ENCODE peak calls at places on chromosome 13, in five cellular contexts. One of them, this sample, is unnamed.

GRCh38 chr13:106155411-106155810 is 380.1 kb downstream of the EFNB2 start:
- DNase-seq in ELR: peak; percentile 86
- DNase-seq in NCI-H2029: no peak
- DNase-seq in nephron progenitor cell: no peak
- DNase-seq in activated CD8-positive, alpha-beta memory T cell treated with anti-CD3 and anti-CD28 coated beads for 48 hours: no peak
- DNase-seq in this sample: no peak

GRCh38 chr13:40064154-40064713 is 408.8 kb downstream of the COG6 start:
- DNase-seq in ELR: peak; percentile 22
- DNase-seq in NCI-H2029: no peak
- DNase-seq in nephron progenitor cell: no peak
- DNase-seq in activated CD8-positive, alpha-beta memory T cell treated with anti-CD3 and anti-CD28 coated beads for 48 hours: no peak
- DNase-seq in this sample: no peak

GRCh38 chr13:114136576-114136975 is 4.2 kb upstream of the RASA3 start:
- DNase-seq in ELR: no peak
- DNase-seq in NCI-H2029: no peak
- DNase-seq in nephron progenitor cell: no peak
- DNase-seq in activated CD8-positive, alpha-beta memory T cell treated with anti-CD3 and anti-CD28 coated beads for 48 hours: no peak
- DNase-seq in this sample: no peak

GRCh38 chr13:98041081-98041820 is 87.8 kb downstream of the IPO5 start:
- DNase-seq in ELR: no peak
- DNase-seq in NCI-H2029: no peak
- DNase-seq in nephron progenitor cell: no peak
- DNase-seq in activated CD8-positive, alpha-beta memory T cell treated with anti-CD3 and anti-CD28 coated beads for 48 hours: no peak
- DNase-seq in this sample: no peak

GRCh38 chr13:36029171-36029570 is 102.0 kb downstream of the DCLK1 start:
- DNase-seq in ELR: peak; percentile 28
- DNase-seq in NCI-H2029: peak; percentile 43
- DNase-seq in nephron progenitor cell: no peak
- DNase-seq in activated CD8-positive, alpha-beta memory T cell treated with anti-CD3 and anti-CD28 coated beads for 48 hours: no peak
- DNase-seq in this sample: no peak

GRCh38 chr13:40313269-40314200 is 352.9 kb downstream of the FOXO1 start:
- DNase-seq in ELR: no peak
- DNase-seq in NCI-H2029: no peak
- DNase-seq in nephron progenitor cell: no peak
- DNase-seq in activated CD8-positive, alpha-beta memory T cell treated with anti-CD3 and anti-CD28 coated beads for 48 hours: no peak
- DNase-seq in this sample: no peak

GRCh38 chr13:46961719-46962118 is 64.9 kb upstream of the HTR2A start:
- DNase-seq in ELR: peak; percentile 89
- DNase-seq in NCI-H2029: no peak
- DNase-seq in nephron progenitor cell: no peak
- DNase-seq in activated CD8-positive, alpha-beta memory T cell treated with anti-CD3 and anti-CD28 coated beads for 48 hours: no peak
- DNase-seq in this sample: no peak

GRCh38 chr13:23771966-23772365 is 117.2 kb downstream of the MIPEP start:
- DNase-seq in ELR: peak; percentile 51
- DNase-seq in NCI-H2029: no peak
- DNase-seq in nephron progenitor cell: no peak
- DNase-seq in activated CD8-positive, alpha-beta memory T cell treated with anti-CD3 and anti-CD28 coated beads for 48 hours: no peak
- DNase-seq in this sample: no peak

GRCh38 chr13:20547479-20547908 is 19.5 kb upstream of the IFT88 start:
- DNase-seq in ELR: no peak
- DNase-seq in NCI-H2029: no peak
- DNase-seq in nephron progenitor cell: no peak
- DNase-seq in activated CD8-positive, alpha-beta memory T cell treated with anti-CD3 and anti-CD28 coated beads for 48 hours: no peak
- DNase-seq in this sample: no peak

GRCh38 chr13:87999141-87999765 is 328.1 kb downstream of the SLITRK5 start:
- DNase-seq in ELR: peak; percentile 76
- DNase-seq in NCI-H2029: no peak
- DNase-seq in nephron progenitor cell: no peak
- DNase-seq in activated CD8-positive, alpha-beta memory T cell treated with anti-CD3 and anti-CD28 coated beads for 48 hours: no peak
- DNase-seq in this sample: no peak

GRCh38 chr13:112165712-112166111 is 98.8 kb downstream of the SOX1 start:
- DNase-seq in ELR: no peak
- DNase-seq in NCI-H2029: no peak
- DNase-seq in nephron progenitor cell: no peak
- DNase-seq in activated CD8-positive, alpha-beta memory T cell treated with anti-CD3 and anti-CD28 coated beads for 48 hours: no peak
- DNase-seq in this sample: no peak

GRCh38 chr13:76829572-76830327 is 56.5 kb downstream of the KCTD12 start:
- DNase-seq in ELR: no peak
- DNase-seq in NCI-H2029: no peak
- DNase-seq in nephron progenitor cell: peak; percentile 38
- DNase-seq in activated CD8-positive, alpha-beta memory T cell treated with anti-CD3 and anti-CD28 coated beads for 48 hours: no peak
- DNase-seq in this sample: no peak

GRCh38 chr13:28297341-28297740 is 159.0 kb downstream of the PAN3 start:
- DNase-seq in ELR: no peak
- DNase-seq in NCI-H2029: no peak
- DNase-seq in nephron progenitor cell: peak; percentile 25
- DNase-seq in activated CD8-positive, alpha-beta memory T cell treated with anti-CD3 and anti-CD28 coated beads for 48 hours: no peak
- DNase-seq in this sample: no peak

GRCh38 chr13:37960427-37960826 is 90.9 kb upstream of the TRPC4 start:
- DNase-seq in ELR: peak; percentile 19
- DNase-seq in NCI-H2029: no peak
- DNase-seq in nephron progenitor cell: no peak
- DNase-seq in activated CD8-positive, alpha-beta memory T cell treated with anti-CD3 and anti-CD28 coated beads for 48 hours: no peak
- DNase-seq in this sample: no peak

GRCh38 chr13:75993246-75993645 is 357.1 kb downstream of the LMO7 start:
- DNase-seq in ELR: no peak
- DNase-seq in NCI-H2029: no peak
- DNase-seq in nephron progenitor cell: no peak
- DNase-seq in activated CD8-positive, alpha-beta memory T cell treated with anti-CD3 and anti-CD28 coated beads for 48 hours: no peak
- DNase-seq in this sample: no peak

GRCh38 chr13:37070145-37070695 is 10.7 kb upstream of the SUPT20H start:
- DNase-seq in ELR: no peak
- DNase-seq in NCI-H2029: no peak
- DNase-seq in nephron progenitor cell: no peak
- DNase-seq in activated CD8-positive, alpha-beta memory T cell treated with anti-CD3 and anti-CD28 coated beads for 48 hours: no peak
- DNase-seq in this sample: no peak

GRCh38 chr13:31045621-31046081 is 113.2 kb downstream of the TEX26 start:
- DNase-seq in ELR: peak; percentile 99
- DNase-seq in NCI-H2029: no peak
- DNase-seq in nephron progenitor cell: no peak
- DNase-seq in activated CD8-positive, alpha-beta memory T cell treated with anti-CD3 and anti-CD28 coated beads for 48 hours: no peak
- DNase-seq in this sample: peak; percentile 85

This sample was measured in stimulated activated CD8-positive, alpha-beta memory T cell treated with anti-CD3 and anti-CD28 coated beads, Interleukin-7, amount 100 ng/mL, for 48 hours.